ENCODE peak calls at places on chromosomes 12 and 14, in ten cellular contexts. Q is transverse colon, K is sigmoid colon, N is right lobe of liver, B is body of pancreas, M is thyroid gland, W is gastrocnemius medialis, R is heart left ventricle, L is upper lobe of left lung, G is suprapubic skin. S is an unnamed sample.

GRCh38 chr14:100994082-100994481 is 90.6 kb upstream of the RTL1 start:
- DNase-seq in Q (no peak), L (no peak), N (no peak), G (no peak), R (no peak), B (no peak), M (no peak), K (no peak), W (no peak), S (no peak)

GRCh38 chr12:68138480-68138879 is 21.1 kb downstream of the IFNG start:
- DNase-seq in W (no peak), K (no peak), M (no peak), G (no peak), B (no peak), L (no peak), Q (no peak), R (no peak), N (no peak), S (no peak)

GRCh38 chr12:115109863-115110262 is 425.9 kb upstream of the TBX3 start:
- DNase-seq in Q (no peak), L (no peak), R (no peak), G (no peak), M (no peak), K (no peak), W (no peak), B (no peak), N (no peak), S (no peak)

GRCh38 chr12:52066346-52067080 is 3.3 kb upstream of the ATG101 start:
- DNase-seq in G (no peak), N (no peak), K (no peak), B (no peak), M (no peak), R (no peak), Q (no peak), W (no peak), L (no peak), S (no peak)

GRCh38 chr12:1925125-1925963 is 6.9 kb upstream of the CACNA2D4 start:
- DNase-seq in R (no peak), N (peak), G (no peak), B (no peak), K (peak), M (no peak), Q (no peak), L (no peak), W (no peak), S (peak)

GRCh38 chr12:120713861-120714482 is 3.7 kb downstream of the UNC119B start:
- DNase-seq in L (peak), R (peak), N (peak), W (peak), G (peak), B (peak), M (peak), Q (peak), K (peak), S (no peak)

GRCh38 chr14:76844223-76844622 is 18.0 kb downstream of the LRRC74A start:
- DNase-seq in B (peak), L (peak), W (peak), R (peak), N (peak), M (peak), K (peak), G (peak), Q (peak), S (peak)

GRCh38 chr12:33322519-33322918 is 117.1 kb downstream of the SYT10 start:
- DNase-seq in B (no peak), Q (no peak), R (no peak), M (no peak), G (no peak), K (no peak), L (no peak), N (no peak), W (no peak), S (no peak)

GRCh38 chr14:87617079-87617478 is 375.9 kb downstream of the GALC start:
- DNase-seq in K (no peak), L (no peak), G (no peak), M (no peak), R (no peak), N (no peak), Q (no peak), B (no peak), W (no peak), S (no peak)

GRCh38 chr12:96720363-96720705 is 186.7 kb upstream of the NEDD1 start:
- DNase-seq in K (no peak), L (no peak), W (no peak), G (no peak), B (peak), R (no peak), Q (peak), M (no peak), N (peak), S (no peak)

GRCh38 chr14:68623828-68624227 is 169.0 kb downstream of the ZFP36L1 start:
- DNase-seq in K (no peak), W (no peak), M (no peak), Q (no peak), B (no peak), N (no peak), R (no peak), G (peak), L (no peak), S (no peak)

GRCh38 chr14:96275182-96276112 is 19.4 kb downstream of the BDKRB1 start:
- DNase-seq in N (peak), Q (peak), M (peak), G (peak), W (peak), K (peak), R (peak), B (peak), L (peak), S (peak)

GRCh38 chr14:105534586-105534985 is 8.2 kb downstream of the TMEM121 start:
- DNase-seq in W (no peak), K (peak), B (no peak), R (no peak), G (no peak), L (no peak), M (no peak), N (no peak), Q (no peak), S (no peak)

GRCh38 chr12:25959069-25959961 is 833 bp downstream of the RASSF8 start:
- DNase-seq in W (peak), Q (peak), G (peak), L (peak), R (peak), K (peak), B (peak), M (peak), N (peak), S (peak)

GRCh38 chr12:61272441-61272840 is 987.8 kb upstream of the USP15 start:
- DNase-seq in Q (no peak), W (no peak), L (no peak), G (no peak), M (no peak), B (no peak), R (no peak), K (no peak), N (no peak), S (no peak)

GRCh38 chr12:6326316-6326959 is 15.4 kb downstream of the TNFRSF1A start:
- DNase-seq in B (no peak), L (no peak), G (peak), N (peak), R (peak), M (peak), K (peak), W (peak), Q (peak), S (no peak)

GRCh38 chr14:29763342-29763858 is 164.2 kb downstream of the PRKD1 start:
- DNase-seq in M (no peak), N (no peak), W (no peak), B (no peak), R (no peak), K (no peak), G (no peak), L (no peak), Q (no peak), S (no peak)

GRCh38 chr12:73185403-73185802 is 913.2 kb downstream of the TRHDE start:
- DNase-seq in B (no peak), G (no peak), M (no peak), W (no peak), Q (no peak), L (no peak), K (no peak), R (no peak), N (no peak), S (no peak)

GRCh38 chr14:85090681-85091080 is 439.3 kb upstream of the FLRT2 start:
- DNase-seq in Q (no peak), N (no peak), G (no peak), B (no peak), R (no peak), K (no peak), M (no peak), W (no peak), L (no peak), S (no peak)

GRCh38 chr14:20986811-20987210 is 3.0 kb upstream of the METTL17 start:
- DNase-seq in Q (no peak), W (no peak), N (no peak), R (no peak), M (no peak), B (no peak), K (no peak), G (no peak), L (no peak), S (no peak)

GRCh38 chr12:75483411-75483810 is 2.9 kb downstream of the GLIPR1 start:
- DNase-seq in M (no peak), R (no peak), Q (no peak), K (no peak), N (no peak), L (no peak), W (no peak), G (no peak), B (no peak), S (no peak)

GRCh38 chr14:103347091-103347815 is 13.2 kb downstream of the EIF5 start:
- DNase-seq in L (no peak), G (no peak), N (no peak), B (peak), W (no peak), R (no peak), M (no peak), K (no peak), Q (no peak), S (no peak)
- TF ChIP-seq POLR2A in L (no peak), G (no peak), N (no peak), B (no peak), W (no peak), R (no peak), M (no peak), K (no peak), Q (no peak), S (no peak)

GRCh38 chr12:11652351-11653040 is 3.0 kb downstream of the ETV6 start:
- DNase-seq in Q (peak), B (peak), M (peak), L (peak), K (peak), R (peak), N (no peak), G (no peak), W (no peak), S (no peak)
- TF ChIP-seq POLR2A in Q (peak), B (peak), M (peak), L (no peak), K (no peak), R (no peak), N (peak), G (no peak), W (no peak), S (no peak)

GRCh38 chr12:57842342-57843294 is 3.9 kb downstream of the CTDSP2 start:
- DNase-seq in K (no peak), L (no peak), Q (peak), R (no peak), M (no peak), B (peak), W (no peak), G (no peak), N (no peak), S (no peak)
- TF ChIP-seq POLR2A in K (no peak), L (no peak), Q (no peak), R (no peak), M (no peak), B (no peak), W (no peak), G (no peak), N (no peak), S (no peak)

GRCh38 chr14:37263656-37264236 is 66.0 kb downstream of the MIPOL1 start:
- DNase-seq in B (no peak), R (no peak), M (no peak), Q (no peak), G (no peak), W (no peak), N (no peak), L (no peak), K (no peak), S (no peak)

GRCh38 chr14:37257651-37258050 is 59.9 kb downstream of the MIPOL1 start:
- DNase-seq in M (no peak), B (no peak), G (no peak), K (no peak), W (no peak), R (no peak), Q (no peak), N (no peak), L (no peak), S (no peak)

GRCh38 chr14:37262649-37263048 is 64.9 kb downstream of the MIPOL1 start:
- DNase-seq in W (no peak), L (no peak), G (no peak), M (no peak), N (no peak), R (no peak), B (no peak), K (no peak), Q (no peak), S (no peak)
- TF ChIP-seq POLR2A in W (no peak), L (no peak), G (no peak), M (no peak), N (no peak), R (no peak), B (no peak), K (no peak), Q (no peak), S (no peak)